ENCODE peak calls at places on chromosome 14, in six cellular contexts. H, P, I, G, R and D are unnamed samples.
A peak's percentile ranks its signal among the peaks of the same experiment; 100 is the strongest.

GRCh38 chr14:23307687-23308644 is 1.3 kb downstream of the BCL2L2 start:
- DNase-seq in H (no peak), P (no peak), I (no peak), G (no peak), R (no peak), D (no peak)

GRCh38 chr14:90518941-90519256 is 122.1 kb downstream of the CALM1 start:
- DNase-seq in H (no peak), P (peak; percentile 44), I (no peak), G (no peak), R (no peak), D (no peak)

GRCh38 chr14:78598046-78598652 is 428.0 kb downstream of the NRXN3 start:
- DNase-seq in H (peak; percentile 13), P (peak; percentile 58), I (peak; percentile 60), G (no peak), R (no peak), D (peak; percentile 46)

GRCh38 chr14:33404054-33404453 is 465.4 kb downstream of the NPAS3 start:
- DNase-seq in H (no peak), P (peak; percentile 15), I (no peak), G (no peak), R (no peak), D (peak; percentile 86)

GRCh38 chr14:43778956-43779639 is 728.0 kb downstream of the FSCB start:
- DNase-seq in H (no peak), P (no peak), I (no peak), G (no peak), R (no peak), D (no peak)

GRCh38 chr14:90533591-90534021 is 136.8 kb downstream of the CALM1 start:
- DNase-seq in H (no peak), P (no peak), I (no peak), G (no peak), R (no peak), D (no peak)

GRCh38 chr14:67313153-67313552 is 46.5 kb downstream of the ATP6V1D start:
- DNase-seq in H (no peak), P (no peak), I (no peak), G (no peak), R (no peak), D (no peak)

GRCh38 chr14:104755621-104756020 is 2.7 kb downstream of the SIVA1 start:
- DNase-seq in H (no peak), P (no peak), I (no peak), G (no peak), R (no peak), D (no peak)

GRCh38 chr14:30053103-30053502 is 125.5 kb upstream of the PRKD1 start:
- DNase-seq in H (no peak), P (no peak), I (no peak), G (no peak), R (no peak), D (no peak)

GRCh38 chr14:61581340-61581739 is 114.0 kb upstream of the HIF1A start:
- DNase-seq in H (no peak), P (no peak), I (no peak), G (no peak), R (no peak), D (no peak)

GRCh38 chr14:50039734-50040400 is 76.5 kb downstream of the VCPKMT start:
- DNase-seq in H (no peak), P (no peak), I (no peak), G (no peak), R (peak; percentile 74), D (peak; percentile 45)

GRCh38 chr14:92726135-92726932 is 22.1 kb downstream of the LGMN start:
- DNase-seq in H (peak; percentile 47), P (peak; percentile 89), I (no peak), G (no peak), R (peak; percentile 86), D (peak; percentile 81)

GRCh38 chr14:72812292-72812851 is 81.5 kb downstream of the DPF3 start:
- DNase-seq in H (no peak), P (no peak), I (no peak), G (no peak), R (peak; percentile 94), D (no peak)

GRCh38 chr14:54627325-54627717 is 60.4 kb downstream of the SAMD4A start:
- DNase-seq in H (no peak), P (peak; percentile 81), I (no peak), G (no peak), R (no peak), D (no peak)

GRCh38 chr14:52241102-52241793 is 26.2 kb upstream of the PTGDR start:
- DNase-seq in H (no peak), P (no peak), I (no peak), G (no peak), R (no peak), D (peak; percentile 78)

GRCh38 chr14:100786820-100787219 is 39.1 kb upstream of the MEG3 start:
- DNase-seq in H (no peak), P (no peak), I (no peak), G (no peak), R (no peak), D (no peak)

GRCh38 chr14:51211149-51211548 is 28.9 kb upstream of the TMX1 start:
- DNase-seq in H (no peak), P (no peak), I (peak; percentile 24), G (no peak), R (no peak), D (peak; percentile 61)

GRCh38 chr14:73712540-73713141 is 1.5 kb downstream of the PNMA1 start:
- DNase-seq in H (no peak), P (peak; percentile 35), I (peak; percentile 46), G (no peak), R (no peak), D (peak; percentile 22)

GRCh38 chr14:85252011-85252410 is 277.9 kb upstream of the FLRT2 start:
- DNase-seq in H (no peak), P (peak; percentile 84), I (no peak), G (no peak), R (no peak), D (peak; percentile 20)

GRCh38 chr14:89303452-89304435 is 113.3 kb downstream of the FOXN3 start:
- DNase-seq in H (peak; percentile 61), P (peak; percentile 83), I (no peak), G (no peak), R (peak; percentile 87), D (peak; percentile 90)

GRCh38 chr14:68651652-68652432 is 141.0 kb downstream of the ZFP36L1 start:
- DNase-seq in H (peak; percentile 81), P (no peak), I (no peak), G (no peak), R (peak; percentile 61), D (no peak)

GRCh38 chr14:71322660-71323250 is 415.5 kb downstream of the PCNX1 start:
- DNase-seq in H (no peak), P (peak; percentile 52), I (no peak), G (no peak), R (no peak), D (peak; percentile 72)

GRCh38 chr14:106530423-106531107 is 1004.2 kb downstream of the TMEM121 start:
- DNase-seq in H (no peak), P (no peak), I (peak; percentile 36), G (no peak), R (no peak), D (no peak)
- TF ChIP-seq CTCF in H (no peak), P (no peak), I (peak; percentile 39), G (no peak), R (no peak), D (no peak)

DNA sequence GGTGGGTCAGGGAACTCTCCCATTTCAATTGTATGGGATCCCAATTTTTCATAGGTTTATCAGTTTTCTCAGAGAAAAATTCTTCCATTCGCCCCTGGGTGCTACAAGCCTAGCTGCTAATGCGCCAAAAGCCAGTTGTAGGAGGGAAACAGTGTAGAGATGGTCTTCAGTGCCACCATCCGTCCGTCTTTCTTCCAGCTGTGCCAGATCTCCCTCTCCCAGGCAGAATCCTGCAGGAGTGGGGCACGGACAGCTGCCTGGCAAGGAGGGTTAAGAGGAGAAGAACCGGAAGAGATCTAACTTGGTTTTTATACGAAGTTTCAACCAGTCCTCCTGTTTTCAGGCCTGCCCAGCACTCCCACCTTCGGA is 38.9 kb upstream of the FUT8 start:
- DNase-seq in H (no peak), P (no peak), I (no peak), G (no peak), R (no peak), D (no peak)
- H3K4me3 ChIP-seq in H (no peak overlapping the region), P (no peak overlapping the region), I (no peak overlapping the region), G (peak overlapping the region; percentile 9), R (no peak overlapping the region), D (no peak overlapping the region)

GRCh38 chr14:60328588-60328987 is 79.6 kb downstream of the PPM1A start:
- DNase-seq in H (no peak), P (no peak), I (no peak), G (no peak), R (no peak), D (no peak)
- TF ChIP-seq CTCF in H (no peak), P (no peak), I (peak; percentile 34), G (no peak), R (no peak), D (peak; percentile 1)

GRCh38 chr14:77110286-77110685 is 12.2 kb downstream of the CIPC start:
- DNase-seq in H (no peak), P (no peak), I (no peak), G (no peak), R (no peak), D (no peak)

GRCh38 chr14:77109656-77110055 is 11.6 kb downstream of the CIPC start:
- DNase-seq in H (no peak), P (no peak), I (no peak), G (no peak), R (no peak), D (no peak)

GRCh38 chr14:77108753-77109152 is 10.7 kb downstream of the CIPC start:
- DNase-seq in H (no peak), P (no peak), I (no peak), G (no peak), R (no peak), D (no peak)

GRCh38 chr14:77113644-77114043 is 15.6 kb downstream of the CIPC start:
- DNase-seq in H (no peak), P (no peak), I (no peak), G (no peak), R (no peak), D (no peak)

GRCh38 chr14:77111021-77111420 is 13.0 kb downstream of the CIPC start:
- DNase-seq in H (no peak), P (peak; percentile 68), I (no peak), G (no peak), R (no peak), D (peak; percentile 18)
- H3K4me3 ChIP-seq in H (no peak overlapping the region), P (no peak overlapping the region), I (no peak overlapping the region), G (no peak overlapping the region), R (no peak overlapping the region), D (no peak overlapping the region)

DNA sequence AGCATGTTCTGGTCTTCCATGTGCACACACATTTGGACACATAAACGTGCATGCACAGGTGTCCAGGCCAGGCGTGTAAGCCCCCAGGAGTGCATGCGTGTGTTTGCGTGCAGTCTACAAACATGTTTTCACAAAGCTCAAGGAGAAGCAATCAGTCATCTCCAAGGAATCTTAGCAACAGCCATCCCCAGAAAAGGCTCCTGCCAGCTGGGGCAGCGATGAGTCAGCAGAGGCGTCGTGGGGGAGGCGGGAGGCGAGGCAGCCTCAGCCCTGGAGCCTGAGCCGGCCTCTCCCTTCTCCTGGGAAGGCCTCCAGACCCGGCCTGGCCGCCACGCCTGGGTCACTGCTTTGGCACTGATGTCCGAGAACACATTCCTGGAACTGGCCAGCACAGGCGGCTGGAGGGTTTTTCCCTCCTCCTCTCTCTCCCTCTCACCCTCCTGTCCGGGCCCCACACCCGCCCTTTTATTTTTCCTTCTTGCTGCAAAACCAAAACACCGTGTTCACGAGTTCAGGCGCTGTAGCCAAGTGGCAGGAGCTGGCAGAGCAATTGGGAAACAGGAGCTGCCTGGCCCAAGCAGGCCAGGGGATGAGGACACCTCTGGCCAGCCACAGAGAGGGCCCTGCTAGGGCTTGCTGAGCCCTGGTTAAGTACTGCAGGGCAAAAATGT is 92.7 kb downstream of the LRRC74A start:
- DNase-seq in H (peak; percentile 98), P (peak; percentile 98), I (peak; percentile 87), G (no peak), R (peak; percentile 100), D (peak; percentile 99)
- TF ChIP-seq CTCF in H (peak; percentile 11), P (peak; percentile 24), I (no peak), G (peak; percentile 7), R (peak; percentile 26), D (no peak)